ENCODE peak calls at places on chromosomes 11 and 22, in nine cellular contexts. B is brain microvascular endothelial cell, V is upper lobe of right lung, Z is fibroblast of lung, P is GM23338, D is testis, L is foreskin fibroblast, S is GM12865, U is mucosa of descending colon. N is an unnamed sample.
A peak's percentile ranks its signal among the peaks of the same experiment; 100 is the strongest.

GRCh38 chr22:37684803-37685615 is 1.1 kb upstream of the NOL12 start:
- DNase-seq in U (peak; percentile 76), D (no peak), B (no peak), P (no peak), Z (no peak), V (no peak), L (no peak), S (no peak), N (no peak)

GRCh38 chr11:28835790-28836189 is 727.6 kb downstream of the METTL15 start:
- DNase-seq in Z (peak; percentile 12), D (no peak), L (peak; percentile 46), B (peak; percentile 38), V (no peak), P (no peak), S (no peak), U (no peak), N (no peak)

GRCh38 chr11:96242971-96243647 is 99.9 kb downstream of the MAML2 start:
- DNase-seq in L (peak; percentile 98), P (peak; percentile 95), D (peak; percentile 97), V (peak; percentile 96), B (peak; percentile 98), Z (peak; percentile 98), S (peak; percentile 95), U (peak; percentile 94), N (peak; percentile 95)

GRCh38 chr11:123798513-123799252 is 7.5 kb downstream of the OR6M1 start:
- DNase-seq in S (no peak), B (no peak), P (no peak), Z (no peak), V (no peak), U (no peak), L (no peak), D (no peak), N (no peak)

GRCh38 chr11:108559340-108559739 is 34.2 kb downstream of the EXPH5 start:
- DNase-seq in Z (peak; percentile 71), D (no peak), P (no peak), B (no peak), U (no peak), L (peak; percentile 89), S (no peak), V (no peak), N (peak; percentile 55)

GRCh38 chr11:16280256-16280682 is 76.1 kb downstream of the SOX6 start:
- DNase-seq in S (peak; percentile 6), P (no peak), U (peak; percentile 92), V (no peak), D (no peak), L (no peak), Z (peak; percentile 17), B (no peak), N (no peak)

GRCh38 chr22:49403102-49403501 is 424.6 kb downstream of the BRD1 start:
- DNase-seq in L (no peak), S (no peak), B (no peak), Z (no peak), V (no peak), U (no peak), D (peak; percentile 6), P (no peak), N (no peak)

GRCh38 chr11:47398551-47398950 is 9.8 kb upstream of the SLC39A13 start:
- DNase-seq in U (peak; percentile 15), P (no peak), L (no peak), S (no peak), V (no peak), B (no peak), D (no peak), Z (no peak), N (no peak)

GRCh38 chr11:69086741-69087524 is 38.2 kb downstream of the TPCN2 start:
- DNase-seq in V (no peak), L (peak; percentile 35), Z (no peak), U (no peak), D (peak; percentile 40), S (no peak), B (no peak), P (no peak), N (no peak)

GRCh38 chr11:3880724-3881123 is 25.3 kb downstream of the STIM1 start:
- DNase-seq in V (no peak), S (peak; percentile 72), P (no peak), D (no peak), U (no peak), Z (no peak), L (peak; percentile 46), B (peak; percentile 15), N (no peak)

GRCh38 chr11:92826136-92826535 is 143.3 kb upstream of the MTNR1B start:
- DNase-seq in U (no peak), L (no peak), Z (peak; percentile 68), S (no peak), B (peak; percentile 24), P (no peak), D (no peak), V (no peak), N (no peak)

GRCh38 chr22:36569999-36570398 is 41.0 kb upstream of the EIF3D start:
- DNase-seq in U (no peak), V (no peak), S (no peak), P (peak; percentile 86), B (peak; percentile 44), D (peak; percentile 30), L (peak; percentile 71), Z (peak; percentile 16), N (no peak)

GRCh38 chr11:12845739-12846358 is 163.3 kb upstream of the RASSF10 start:
- DNase-seq in U (peak; percentile 67), D (no peak), L (peak; percentile 76), B (no peak), P (peak; percentile 59), Z (peak; percentile 80), S (no peak), V (no peak), N (no peak)

GRCh38 chr11:1742869-1743586 is 7.4 kb downstream of the IFITM10 start:
- DNase-seq in U (no peak), V (no peak), B (no peak), P (no peak), Z (no peak), S (no peak), D (no peak), L (no peak), N (no peak)
- TF ChIP-seq CTCF in U (no peak), V (no peak), B (no peak), P (no peak), Z (no peak), S (no peak), D (no peak), L (no peak), N (no peak)

DNA sequence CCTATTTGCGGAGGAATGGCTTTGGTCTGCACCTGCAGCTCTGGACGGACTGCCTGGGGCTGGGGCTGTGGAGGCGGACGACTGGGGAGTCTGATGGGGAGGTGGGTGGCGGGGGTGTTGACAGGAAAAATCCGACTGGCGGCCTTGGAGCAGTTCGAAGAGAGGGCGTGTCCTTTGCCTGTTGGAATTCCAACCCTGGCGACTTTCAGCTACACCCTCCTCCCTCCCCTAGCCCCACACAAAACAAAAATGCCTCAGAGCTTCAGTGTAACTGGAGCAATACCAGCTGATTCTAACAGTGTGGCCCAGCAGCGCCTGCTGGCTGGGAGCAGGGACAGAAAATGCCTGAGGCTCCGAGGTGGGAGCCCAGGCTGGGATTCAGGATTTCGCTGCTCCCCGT is 85.4 kb downstream of the ATXN10 start:
- DNase-seq in L (peak; percentile 12), D (peak; percentile 50), U (no peak), B (no peak), P (peak; percentile 92), Z (peak; percentile 59), S (no peak), V (no peak), N (no peak)
- TF ChIP-seq CTCF in L (no peak), D (no peak), U (no peak), B (peak; percentile 16), P (no peak), Z (peak; percentile 31), S (no peak), V (no peak), N (no peak)

DNA sequence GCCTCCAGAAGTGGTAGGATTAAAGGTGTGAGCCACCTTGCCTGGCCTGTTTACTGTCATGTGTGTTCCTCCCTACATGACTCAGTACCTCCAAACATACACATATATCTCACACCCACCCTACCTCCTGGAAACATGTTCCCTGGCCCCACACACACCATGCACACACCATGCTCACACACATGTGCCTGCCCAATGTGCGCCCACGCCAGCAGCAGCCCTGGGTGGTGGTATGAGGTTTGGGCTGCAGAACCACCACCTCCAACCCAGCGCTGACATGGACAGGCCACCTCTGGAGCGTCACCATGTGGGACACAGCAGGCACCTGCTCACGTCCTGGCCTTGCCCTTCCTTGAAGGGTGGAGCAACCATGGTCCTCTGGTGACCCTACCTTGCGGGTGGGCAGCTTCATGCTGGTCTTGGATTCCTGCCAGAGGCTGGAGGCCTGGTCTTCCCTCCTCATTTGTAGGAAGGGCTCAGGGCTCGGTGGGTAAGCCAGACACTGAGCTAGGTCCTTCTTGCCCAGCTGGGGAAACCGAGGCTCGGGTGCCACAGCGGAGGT is 37.9 kb downstream of the KIAA1671 start:
- DNase-seq in D (no peak), S (no peak), U (no peak), V (no peak), L (no peak), B (no peak), P (no peak), Z (no peak), N (no peak)
- TF ChIP-seq CTCF in D (no peak), S (no peak), U (no peak), V (no peak), L (no peak), B (no peak), P (no peak), Z (no peak), N (no peak)

GRCh38 chr11:116605543-116605942 is 167.2 kb downstream of the BUD13 start:
- DNase-seq in P (peak; percentile 95), B (peak; percentile 6), L (no peak), D (peak; percentile 44), V (no peak), Z (no peak), S (peak; percentile 56), U (peak; percentile 49), N (no peak)
- TF ChIP-seq CTCF in P (peak; percentile 87), B (peak; percentile 64), L (peak; percentile 20), D (no peak), V (no peak), Z (no peak), S (peak; percentile 35), U (no peak), N (peak; percentile 29)

DNA sequence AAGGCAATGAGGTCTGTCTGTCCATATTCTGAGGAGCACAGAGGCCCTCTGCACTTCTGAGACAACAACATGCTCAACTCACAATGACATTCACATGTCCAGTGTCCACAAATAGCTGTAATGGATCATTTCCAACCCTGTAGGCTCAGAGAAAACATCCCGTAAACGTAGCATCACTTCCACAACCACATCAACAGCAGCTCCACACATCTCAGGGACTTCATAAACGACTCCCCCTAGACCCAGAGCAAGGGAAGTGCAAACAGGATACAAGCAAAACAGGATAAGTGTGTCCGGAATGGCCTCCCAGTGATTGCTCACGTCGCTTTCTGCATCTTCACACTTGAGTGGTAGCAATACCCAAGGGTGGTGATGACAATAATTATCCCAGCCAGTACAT is 100.2 kb downstream of the SYN3 start:
- DNase-seq in B (no peak), U (no peak), V (no peak), D (no peak), L (no peak), S (no peak), P (peak; percentile 21), Z (no peak), N (no peak)
- TF ChIP-seq CTCF in B (no peak), U (no peak), V (no peak), D (no peak), L (no peak), S (no peak), P (peak; percentile 30), Z (no peak), N (no peak)